ENCODE peak calls at places on chromosomes 5 and 9, in six cellular contexts. B is tibial artery, K is ovary, F is A549, I is HCT116, L is psoas muscle. P is an unnamed sample.

GRCh38 chr5:112554089-112554977 is 135.3 kb upstream of the EPB41L4A start:
- DNase-seq in L (no peak), K (no peak), F (no peak), I (no peak), B (no peak), P (no peak)

GRCh38 chr9:6078382-6079105 is 63.1 kb upstream of the RANBP6 start:
- DNase-seq in L (no peak), I (no peak), K (no peak), B (no peak), F (no peak), P (no peak)

GRCh38 chr5:177578331-177578730 is 13.7 kb upstream of the TMED9 start:
- DNase-seq in F (no peak), I (no peak), L (no peak), K (no peak), B (no peak), P (no peak)

GRCh38 chr5:95178046-95178651 is 106.7 kb downstream of the MCTP1 start:
- DNase-seq in K (no peak), I (peak), B (no peak), L (no peak), F (no peak), P (peak)

GRCh38 chr9:101601904-101602765 is 7.4 kb upstream of the PPP3R2 start:
- DNase-seq in I (peak), B (no peak), K (peak), L (no peak), F (peak), P (peak)

GRCh38 chr5:10253390-10253789 is 3.3 kb downstream of the CCT5 start:
- DNase-seq in K (no peak), L (no peak), F (no peak), B (no peak), I (no peak), P (no peak)

GRCh38 chr9:131517761-131518190 is 13.3 kb downstream of the UCK1 start:
- DNase-seq in F (no peak), L (peak), I (no peak), B (no peak), K (no peak), P (no peak)

GRCh38 chr9:16530669-16531461 is 339.6 kb downstream of the BNC2 start:
- DNase-seq in I (no peak), L (peak), B (no peak), K (peak), F (no peak), P (no peak)

GRCh38 chr9:126144617-126145456 is 181.8 kb upstream of the MVB12B start:
- DNase-seq in B (no peak), L (no peak), F (no peak), K (no peak), I (no peak), P (no peak)

GRCh38 chr5:427415-428087 is 15.4 kb upstream of the EXOC3 start:
- DNase-seq in I (no peak), L (peak), K (peak), F (no peak), B (peak), P (no peak)

GRCh38 chr5:37837101-37838032 is 2.5 kb downstream of the GDNF start:
- DNase-seq in F (peak), B (peak), I (peak), L (peak), K (peak), P (peak)

GRCh38 chr5:138068742-138069375 is 15.0 kb upstream of the WNT8A start:
- DNase-seq in K (peak), B (peak), F (peak), L (peak), I (peak), P (peak)

GRCh38 chr5:138064526-138064925 is 19.3 kb upstream of the WNT8A start:
- DNase-seq in K (no peak), F (no peak), I (no peak), B (no peak), L (no peak), P (peak)

GRCh38 chr5:138065102-138065501 is 18.7 kb upstream of the WNT8A start:
- DNase-seq in L (no peak), F (no peak), I (no peak), K (no peak), B (no peak), P (no peak)
- TF ChIP-seq CTCF in L (peak), F (peak), I (peak), K (no peak), B (no peak), P (peak)

GRCh38 chr9:127388856-127389238 is 8.1 kb upstream of the SLC2A8 start:
- DNase-seq in I (no peak), L (no peak), F (no peak), B (no peak), K (no peak), P (peak)

GRCh38 chr9:127388037-127388855 is 8.7 kb upstream of the SLC2A8 start:
- DNase-seq in I (peak), B (no peak), L (no peak), K (no peak), F (peak), P (peak)

GRCh38 chr9:127389391-127390242 is 7.4 kb upstream of the SLC2A8 start:
- DNase-seq in B (no peak), F (no peak), L (no peak), K (no peak), I (no peak), P (no peak)

GRCh38 chr9:127390563-127390962 is 6.4 kb upstream of the SLC2A8 start:
- DNase-seq in K (no peak), L (no peak), F (no peak), B (no peak), I (no peak), P (no peak)

GRCh38 chr9:127390243-127390535 is 6.8 kb upstream of the SLC2A8 start:
- DNase-seq in I (no peak), K (no peak), F (no peak), L (no peak), B (no peak), P (no peak)
- H3K4me3 ChIP-seq in I (no peak), K (no peak), F (no peak), L (no peak), B (no peak), P (no peak)

DNA sequence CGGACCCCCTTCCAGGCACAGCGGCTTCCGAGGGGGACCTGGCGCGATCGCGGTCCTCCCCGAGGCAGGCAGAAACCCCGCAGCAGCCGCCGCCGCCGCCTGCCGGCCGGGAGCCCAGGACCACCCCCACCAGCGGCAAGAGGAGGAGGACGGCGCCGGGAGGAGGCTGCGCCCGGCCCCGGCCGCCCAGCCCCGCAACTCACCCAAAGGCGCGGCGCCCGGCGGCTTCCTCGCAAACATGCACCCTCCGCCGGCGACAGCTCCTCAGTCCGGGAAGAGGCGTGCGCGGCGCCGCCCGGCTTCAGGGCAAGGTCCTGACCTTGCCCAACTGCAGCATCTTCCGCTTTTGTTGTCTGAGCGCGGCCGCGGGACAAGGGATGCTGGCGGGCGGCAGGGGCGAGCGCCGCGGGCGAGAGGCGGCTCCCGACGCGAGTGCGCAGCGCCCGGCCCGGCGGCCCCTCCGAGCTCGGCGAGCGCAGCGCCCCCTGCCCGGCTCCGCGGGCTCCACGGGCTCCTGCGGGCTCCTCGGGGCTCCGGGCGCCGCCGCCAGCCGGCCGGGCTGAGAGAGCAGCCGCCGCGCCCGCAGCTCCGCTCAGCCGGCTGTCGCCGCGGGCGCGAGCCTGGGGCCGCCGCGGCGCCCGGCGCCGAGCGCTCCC is 504 bp downstream of the CTNND2 start:
- DNase-seq in K (no peak), I (no peak), F (peak), B (no peak), L (no peak), P (no peak)
- TF ChIP-seq CTCF in K (no peak), I (no peak), F (peak), B (no peak), L (no peak), P (no peak)

DNA sequence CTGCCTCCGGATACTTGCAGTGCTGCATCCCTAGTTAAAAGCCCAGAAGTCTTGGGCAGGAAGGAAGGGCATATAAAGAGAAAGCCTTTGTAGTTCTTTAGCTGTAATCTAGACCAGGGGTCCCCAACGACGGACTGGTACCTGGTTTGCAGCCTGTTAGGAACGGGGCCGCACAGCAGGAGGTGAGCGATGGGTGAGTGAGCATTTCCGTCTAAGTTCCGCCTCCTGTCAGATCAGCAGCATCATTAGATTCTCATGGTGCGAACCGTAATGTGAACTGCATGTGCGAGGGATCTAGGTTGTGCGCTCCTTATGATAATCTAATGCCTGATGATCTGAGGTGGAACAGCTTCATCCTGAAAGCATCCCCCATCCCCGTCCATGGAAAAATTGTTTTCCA is 1.6 kb upstream of the SMIM15 start:
- DNase-seq in I (no peak), B (no peak), L (no peak), F (no peak), K (no peak), P (no peak)
- H3K4me3 ChIP-seq in I (peak), B (no peak), L (peak), F (no peak), K (no peak), P (peak)

DNA sequence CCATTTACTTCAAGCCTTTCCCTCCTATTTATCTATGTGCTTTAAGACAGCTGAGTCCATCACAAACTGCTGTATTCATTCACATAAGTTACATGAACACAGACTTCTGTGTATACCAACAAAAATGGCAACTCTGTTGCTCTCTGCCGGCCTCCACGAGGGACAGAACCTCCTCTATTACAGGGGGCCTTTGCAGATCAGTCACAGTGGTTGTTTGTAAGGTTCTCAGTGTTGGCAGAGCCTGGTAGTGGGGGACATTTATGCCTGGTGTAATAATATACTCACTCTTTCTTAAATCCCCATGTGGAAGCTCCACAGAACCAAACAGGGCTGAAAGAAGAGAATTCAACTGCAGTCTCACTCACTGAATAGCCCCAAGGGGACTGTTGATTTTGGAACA is 76.5 kb downstream of the SLC1A1 start:
- DNase-seq in K (no peak), I (no peak), L (no peak), B (no peak), F (no peak), P (no peak)
- TF ChIP-seq CTCF in K (no peak), I (no peak), L (no peak), B (no peak), F (no peak), P (no peak)

GRCh38 chr5:88722546-88722945 is 160.4 kb downstream of the MEF2C start:
- DNase-seq in B (no peak), K (no peak), I (no peak), L (peak), F (no peak), P (no peak)
- H3K4me3 ChIP-seq in B (no peak), K (no peak), I (no peak), L (no peak), F (no peak), P (no peak)

DNA sequence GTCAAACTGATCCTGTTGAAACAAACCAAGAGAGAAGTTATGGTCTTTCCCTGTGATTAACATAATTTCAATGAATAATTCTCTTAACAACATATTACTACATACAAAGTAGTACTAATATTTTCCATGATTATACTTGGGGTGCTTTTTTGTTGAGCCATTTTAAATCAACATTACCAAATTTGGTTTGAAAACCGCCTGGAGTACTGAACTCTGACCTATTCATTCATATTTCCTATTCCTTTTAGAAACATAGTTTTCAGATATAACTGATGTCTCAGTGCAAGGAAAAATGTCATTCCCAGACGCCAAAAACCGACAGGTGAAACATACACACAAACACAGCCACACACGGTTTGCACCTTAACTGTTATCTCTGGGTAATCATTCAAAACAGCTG is 48.0 kb downstream of the FNBP1 start:
- DNase-seq in B (no peak), I (no peak), F (no peak), L (no peak), K (no peak), P (no peak)
- TF ChIP-seq CTCF in B (no peak), I (no peak), F (no peak), L (no peak), K (no peak), P (no peak)

GRCh38 chr5:162529886-162530285 is 462.3 kb downstream of the GABRG2 start:
- DNase-seq in B (no peak), F (no peak), L (no peak), K (no peak), I (no peak), P (peak)
- H3K4me3 ChIP-seq in B (no peak), F (no peak), L (no peak), K (no peak), I (no peak), P (no peak)

DNA sequence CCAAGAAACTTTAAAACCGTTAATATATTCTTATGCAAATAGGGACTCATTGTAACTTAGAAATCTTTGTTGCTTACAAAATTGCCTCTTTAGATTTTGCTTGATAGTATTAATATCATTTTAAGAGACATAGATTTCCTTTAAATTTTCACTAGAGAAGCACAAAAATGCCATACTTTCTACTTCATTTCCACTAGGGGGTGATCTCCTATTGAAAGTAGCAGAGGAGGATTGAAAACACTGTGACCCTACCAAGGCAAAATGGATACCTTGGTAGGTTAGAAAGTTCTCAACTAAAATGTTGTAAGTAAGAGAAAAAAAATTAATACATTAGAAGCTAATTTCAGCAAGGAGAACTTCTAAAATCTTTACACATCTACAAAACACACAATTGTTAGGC is 204.9 kb downstream of the CHSY3 start:
- DNase-seq in L (no peak), F (peak), B (no peak), I (peak), K (no peak), P (peak)
- TF ChIP-seq CTCF in L (peak), F (peak), B (peak), I (peak), K (no peak), P (peak)